ENCODE peak calls at places on chromosomes 3 and 15, in five cellular contexts. J is GM12878, F is A549, D is K562, Q is HepG2. M is an unnamed sample.

GRCh38 chr3:129836381-129837056 is 57.0 kb downstream of the TMCC1 start:
- DNase-seq in F (no peak), D (no peak), Q (no peak), J (no peak), M (peak; percentile 38)

GRCh38 chr3:123791417-123791816 is 92.7 kb downstream of the MYLK start:
- DNase-seq in J (no peak), D (no peak), Q (no peak), F (no peak), M (no peak)

GRCh38 chr3:46146021-46146420 is 62.1 kb downstream of the CCR1 start:
- DNase-seq in F (no peak), J (no peak), Q (no peak), D (no peak), M (no peak)

GRCh38 chr3:46742992-46743391 is 25.3 kb upstream of the PRSS50 start:
- DNase-seq in Q (no peak), J (no peak), D (no peak), F (no peak), M (no peak)

GRCh38 chr3:195010551-195011100 is 260.3 kb downstream of the XXYLT1 start:
- DNase-seq in F (no peak), J (no peak), D (no peak), Q (no peak), M (no peak)

GRCh38 chr3:101940521-101940992 is 91.2 kb downstream of the NFKBIZ start:
- DNase-seq in J (no peak), Q (no peak), F (peak; percentile 24), D (no peak), M (peak; percentile 62)

GRCh38 chr3:123395235-123395634 is 53.7 kb downstream of the ADCY5 start:
- DNase-seq in J (no peak), D (no peak), Q (no peak), F (no peak), M (no peak)

GRCh38 chr3:107458871-107459270 is 63.9 kb upstream of the BBX start:
- DNase-seq in D (no peak), Q (no peak), J (no peak), F (peak; percentile 4), M (no peak)

GRCh38 chr15:82624008-82624407 is 23.2 kb downstream of the CPEB1 start:
- DNase-seq in Q (no peak), F (no peak), D (no peak), J (no peak), M (no peak)

GRCh38 chr15:93470042-93470441 is 381.0 kb upstream of the RGMA start:
- DNase-seq in J (no peak), F (no peak), Q (no peak), D (no peak), M (peak; percentile 63)

GRCh38 chr15:49215768-49216739 is 46.0 kb downstream of the GALK2 start:
- DNase-seq in F (peak; percentile 19), D (no peak), Q (no peak), J (peak; percentile 38), M (peak; percentile 60)

GRCh38 chr3:104547040-104547439 is 819.7 kb upstream of the ALCAM start:
- DNase-seq in Q (no peak), D (no peak), F (no peak), J (no peak), M (peak; percentile 56)

GRCh38 chr3:48990636-48991421 is 788 bp downstream of the P4HTM start:
- DNase-seq in J (no peak), D (no peak), F (peak; percentile 44), Q (no peak), M (peak; percentile 70)

GRCh38 chr3:120418866-120419490 is 31.8 kb downstream of the FSTL1 start:
- DNase-seq in Q (peak; percentile 76), J (no peak), F (peak; percentile 73), D (no peak), M (peak; percentile 79)

GRCh38 chr3:87298111-87298718 is 21.8 kb upstream of the POU1F1 start:
- DNase-seq in D (peak; percentile 21), Q (peak; percentile 54), J (no peak), F (peak; percentile 73), M (peak; percentile 66)

GRCh38 chr3:127035672-127036071 is 52.8 kb downstream of the PLXNA1 start:
- DNase-seq in D (no peak), F (peak; percentile 55), J (no peak), Q (no peak), M (no peak)

DNA sequence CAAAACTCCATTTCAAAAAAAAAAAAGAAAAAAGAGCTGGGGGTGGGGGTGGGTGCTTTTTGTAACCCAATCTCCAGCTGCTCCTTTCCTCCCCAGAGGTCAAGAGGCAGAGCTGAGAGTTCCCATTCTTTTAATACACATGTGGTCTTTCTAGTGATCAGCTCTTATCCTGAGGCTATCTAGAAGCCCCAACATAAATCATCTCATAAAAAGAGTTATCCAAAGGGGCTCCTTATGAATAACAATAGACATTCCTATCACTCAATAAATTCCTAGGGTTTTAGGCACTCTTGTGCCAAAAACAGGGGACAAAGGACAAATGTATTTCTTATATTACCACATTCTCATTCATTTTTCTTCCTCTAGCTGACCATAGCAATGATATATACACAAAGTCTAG is 25.1 kb upstream of the GAP43 start:
- DNase-seq in D (no peak), Q (no peak), J (no peak), F (no peak), M (no peak)
- TF ChIP-seq JUNB in D (no peak), Q (no peak), J (no peak), F (no peak), M (no peak)

GRCh38 chr3:170868577-170869239 is 1.3 kb downstream of the RPL22L1 start:
- DNase-seq in D (no peak), J (no peak), F (no peak), Q (no peak), M (no peak)
- TF ChIP-seq JUNB in D (no peak), J (no peak), F (no peak), Q (no peak), M (no peak)

GRCh38 chr15:66700802-66701421 is 1.1 kb upstream of the SMAD6 start:
- DNase-seq in J (no peak), Q (peak; percentile 92), D (peak; percentile 99), F (peak; percentile 98), M (peak; percentile 96)

GRCh38 chr15:66700412-66700801 is 1.6 kb upstream of the SMAD6 start:
- DNase-seq in F (no peak), D (no peak), J (no peak), Q (no peak), M (no peak)

GRCh38 chr15:66698971-66699370 is 3.1 kb upstream of the SMAD6 start:
- DNase-seq in D (no peak), J (no peak), F (no peak), Q (no peak), M (peak; percentile 45)

GRCh38 chr15:66696770-66697169 is 5.3 kb upstream of the SMAD6 start:
- DNase-seq in J (no peak), D (no peak), F (no peak), Q (no peak), M (no peak)

DNA sequence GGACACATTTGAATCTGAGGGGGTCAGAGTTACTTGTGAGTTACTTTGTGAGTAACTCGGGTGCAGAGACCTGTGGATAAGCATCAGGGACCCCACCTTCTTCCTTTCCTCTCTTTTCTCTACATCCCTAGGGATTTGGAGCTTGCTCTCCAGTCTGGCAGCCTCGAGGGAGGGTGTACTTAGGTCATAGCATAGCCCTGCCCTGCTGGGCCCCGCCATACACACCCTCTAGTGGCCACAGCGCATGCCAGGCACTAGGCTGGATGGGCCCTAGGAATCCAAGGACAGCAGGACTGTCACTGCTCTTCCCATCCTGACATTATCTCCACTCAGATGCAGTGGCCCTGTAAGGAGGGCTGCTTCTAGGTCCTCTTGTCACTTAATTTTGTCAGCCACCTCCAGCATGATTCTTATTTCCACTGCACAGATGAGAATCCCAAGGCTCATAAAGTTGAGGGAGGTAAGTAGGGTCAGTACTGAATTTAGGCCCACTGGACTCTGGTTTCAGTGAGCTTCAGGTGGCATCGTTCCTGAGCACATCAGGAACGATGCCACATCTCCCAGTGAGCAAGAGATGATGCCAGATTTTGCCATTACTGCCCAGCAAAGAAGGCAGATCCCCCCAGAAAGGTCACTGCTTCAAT is 3.6 kb upstream of the SMAD6 start:
- DNase-seq in J (no peak), Q (peak; percentile 67), F (peak; percentile 88), D (no peak), M (peak; percentile 84)
- TF ChIP-seq JUNB in J (no peak), Q (no peak), F (no peak), D (no peak), M (no peak)

GRCh38 chr15:99343836-99344551 is 92.7 kb downstream of the LRRC28 start:
- DNase-seq in Q (no peak), D (no peak), J (no peak), F (peak; percentile 35), M (peak; percentile 75)
- TF ChIP-seq JUNB in Q (no peak), D (no peak), J (no peak), F (no peak), M (no peak)

DNA sequence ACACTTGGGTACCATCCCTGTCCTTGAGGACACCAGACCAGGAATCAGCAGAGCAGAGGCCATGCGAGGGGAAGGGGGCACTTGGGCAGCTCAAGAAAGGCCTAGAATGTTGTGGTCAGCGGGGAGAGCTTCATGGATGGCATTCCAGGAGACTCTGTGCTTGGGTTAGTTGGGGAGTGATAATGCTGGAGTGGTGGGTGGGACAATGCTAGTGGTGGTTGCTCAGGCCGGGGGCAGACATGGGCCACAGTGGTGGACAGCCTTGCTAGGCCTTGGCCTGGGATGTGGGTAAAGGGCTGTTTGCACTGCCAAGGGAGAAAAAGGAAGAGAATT is 12.8 kb downstream of the MRAS start:
- DNase-seq in F (no peak), Q (no peak), J (no peak), D (no peak), M (no peak)
- TF ChIP-seq JUNB in F (no peak), Q (no peak), J (no peak), D (no peak), M (no peak)

GRCh38 chr15:33157636-33158035 is 36.9 kb downstream of the FMN1 start:
- DNase-seq in D (no peak), J (no peak), Q (no peak), F (no peak), M (no peak)
- TF ChIP-seq JUNB in D (no peak), J (no peak), Q (no peak), F (no peak), M (no peak)

GRCh38 chr3:138135833-138136194 is 3.6 kb upstream of the A4GNT start:
- DNase-seq in F (no peak), D (no peak), J (no peak), Q (no peak), M (no peak)
- TF ChIP-seq JUNB in F (no peak), D (no peak), J (no peak), Q (no peak), M (no peak)

GRCh38 chr3:9330166-9330703 is 32.6 kb upstream of the THUMPD3 start:
- DNase-seq in D (no peak), Q (no peak), F (no peak), J (no peak), M (no peak)
- TF ChIP-seq JUNB in D (no peak), Q (no peak), F (no peak), J (no peak), M (no peak)

M was measured in GM23338.